ENCODE peak calls at places on chromosomes 11 and 22, in four cellular contexts. M, K, T and Y are unnamed samples.
A peak's percentile ranks its signal among the peaks of the same experiment; 100 is the strongest.

GRCh38 chr11:65316311-65316978 is 1.8 kb downstream of the CDC42EP2 start:
- DNase-seq in M (no peak), K (no peak), T (no peak), Y (peak; percentile 89)

GRCh38 chr22:49078076-49078710 is 749.5 kb downstream of the BRD1 start:
- DNase-seq in M (no peak), K (no peak), T (no peak), Y (no peak)

GRCh38 chr11:69337211-69337721 is 43.3 kb downstream of the MYEOV start:
- DNase-seq in M (no peak), K (peak; percentile 60), T (no peak), Y (peak; percentile 74)

GRCh38 chr11:123718075-123718868 is 23.2 kb downstream of the ZNF202 start:
- DNase-seq in M (no peak), K (no peak), T (no peak), Y (no peak)

GRCh38 chr22:21866821-21867527 is 471 bp downstream of the MAPK1 start:
- DNase-seq in M (no peak), K (no peak), T (no peak), Y (peak; percentile 55)

GRCh38 chr11:66126808-66127555 is 56.9 kb downstream of the PACS1 start:
- DNase-seq in M (peak; percentile 82), K (peak; percentile 55), T (peak; percentile 30), Y (peak; percentile 73)

GRCh38 chr11:65639623-65640482 is 2.0 kb downstream of the SIPA1 start:
- DNase-seq in M (no peak), K (peak; percentile 89), T (no peak), Y (no peak)

GRCh38 chr22:46549971-46550641 is 12.7 kb upstream of the CELSR1 start:
- DNase-seq in M (no peak), K (no peak), T (no peak), Y (no peak)

GRCh38 chr11:129195682-129196081 is 3.6 kb upstream of the ARHGAP32 start:
- DNase-seq in M (no peak), K (no peak), T (no peak), Y (no peak)

GRCh38 chr11:82174610-82175009 is 559.1 kb downstream of the FAM181B start:
- DNase-seq in M (no peak), K (no peak), T (no peak), Y (peak; percentile 0)